ENCODE peak calls at places on chromosomes 6 and 20, in seven cellular contexts. L, H, Z, M, U, F and Q are unnamed samples.
A peak's percentile ranks its signal among the peaks of the same experiment; 100 is the strongest.

GRCh38 chr6:116561377-116562018 is 7.9 kb downstream of the CALHM4 start:
- DNase-seq in M (peak; percentile 61), H (peak; percentile 59), F (peak; percentile 11), U (peak; percentile 56), Z (peak; percentile 84), L (no peak), Q (peak; percentile 9)

GRCh38 chr20:21529863-21530262 is 16.0 kb upstream of the NKX2-2 start:
- DNase-seq in L (no peak), H (no peak), F (no peak), Z (no peak), U (no peak), M (no peak), Q (peak; percentile 90)

GRCh38 chr20:48866936-48867335 is 39.1 kb upstream of the PREX1 start:
- DNase-seq in L (no peak), Z (no peak), U (no peak), H (no peak), M (no peak), F (no peak), Q (no peak)

GRCh38 chr20:48191200-48191599 is 405.9 kb upstream of the SULF2 start:
- DNase-seq in H (no peak), L (no peak), Z (no peak), U (no peak), M (peak; percentile 19), F (no peak), Q (no peak)

GRCh38 chr6:89385156-89385667 is 26.9 kb downstream of the RRAGD start:
- DNase-seq in H (no peak), U (no peak), F (no peak), L (no peak), M (peak; percentile 43), Z (no peak), Q (peak; percentile 57)

GRCh38 chr6:160135922-160136655 is 14.5 kb downstream of the SLC22A1 start:
- DNase-seq in F (no peak), M (no peak), L (no peak), U (no peak), H (no peak), Z (no peak), Q (no peak)

GRCh38 chr6:1524040-1524480 is 85.7 kb upstream of the FOXC1 start:
- DNase-seq in L (no peak), M (peak; percentile 68), Z (peak; percentile 76), F (peak; percentile 5), H (peak; percentile 74), U (peak; percentile 78), Q (peak; percentile 51)

GRCh38 chr6:16591681-16592549 is 169.3 kb downstream of the ATXN1 start:
- DNase-seq in U (peak; percentile 17), L (no peak), Z (no peak), M (no peak), H (no peak), F (peak; percentile 36), Q (no peak)

GRCh38 chr6:135358251-135358821 is 139.2 kb downstream of the AHI1 start:
- DNase-seq in H (no peak), Z (peak; percentile 16), U (no peak), M (peak; percentile 33), L (no peak), F (no peak), Q (no peak)